ENCODE peak calls at places on chromosomes 4 and X, in seven cellular contexts. Q is progenitor cell of endocrine pancreas, W is MCF 10A, A is T-helper 17 cell, H is upper lobe of left lung, K is amniotic stem cell, P is NCI-H345. O is an unnamed sample.

GRCh38 chr4:120667102-120667501 is 255.4 kb downstream of the PRDM5 start:
- DNase-seq in Q (no peak), W (no peak), A (no peak), H (no peak), K (no peak), P (no peak), O (no peak)

GRCh38 chr4:19883841-19884240 is 367.9 kb upstream of the SLIT2 start:
- DNase-seq in Q (no peak), W (peak), A (no peak), H (no peak), K (no peak), P (no peak), O (no peak)

GRCh38 chr4:91914176-91914804 is 389.5 kb upstream of the GRID2 start:
- DNase-seq in Q (no peak), W (peak), A (no peak), H (no peak), K (no peak), P (no peak), O (no peak)

GRCh38 chr4:3371038-3371437 is 70.7 kb upstream of the HGFAC start:
- DNase-seq in Q (no peak), W (no peak), A (no peak), H (no peak), K (no peak), P (no peak), O (no peak)

GRCh38 chrX:19799319-19800182 is 87.8 kb downstream of the SH3KBP1 start:
- DNase-seq in Q (no peak), W (no peak), A (no peak), H (no peak), K (no peak), P (no peak), O (peak)

GRCh38 chr4:94722748-94723147 is 35.0 kb upstream of the BMPR1B start:
- DNase-seq in Q (no peak), W (no peak), A (no peak), H (no peak), K (no peak), P (no peak), O (no peak)

GRCh38 chr4:33924239-33924638 is 2320.1 kb downstream of the ARAP2 start:
- DNase-seq in Q (no peak), W (peak), A (no peak), H (peak), K (peak), P (no peak), O (no peak)

GRCh38 chr4:183284965-183285364 is 35.1 kb downstream of the CLDN22 start:
- DNase-seq in Q (no peak), W (no peak), A (no peak), H (no peak), K (no peak), P (no peak), O (no peak)

GRCh38 chr4:151801547-151802516 is 41.0 kb upstream of the GATB start:
- DNase-seq in Q (no peak), W (peak), A (peak), H (peak), K (no peak), P (peak), O (no peak)

GRCh38 chrX:154002215-154002719 is 17.4 kb downstream of the IRAK1 start:
- DNase-seq in Q (no peak), W (peak), A (no peak), H (peak), K (no peak), P (peak), O (peak)

GRCh38 chr4:143232277-143232676 is 47.6 kb downstream of the USP38 start:
- DNase-seq in Q (no peak), W (no peak), A (no peak), H (no peak), K (no peak), P (no peak), O (no peak)

GRCh38 chr4:158656439-158656838 is 15.2 kb downstream of the C4orf46 start:
- DNase-seq in Q (no peak), W (no peak), A (no peak), H (no peak), K (no peak), P (no peak), O (no peak)

GRCh38 chr4:184163813-184164212 is 53.9 kb downstream of the ENPP6 start:
- DNase-seq in Q (peak), W (peak), A (no peak), H (peak), K (no peak), P (peak), O (no peak)

GRCh38 chrX:30800901-30801300 is 88.2 kb downstream of the TAB3 start:
- DNase-seq in Q (no peak), W (no peak), A (no peak), H (no peak), K (no peak), P (no peak), O (no peak)

GRCh38 chr4:48175806-48176205 is 41.8 kb upstream of the TXK start:
- DNase-seq in Q (no peak), W (peak), A (no peak), H (no peak), K (no peak), P (no peak), O (no peak)

GRCh38 chr4:168844261-168845039 is 165.6 kb downstream of the CBR4 start:
- DNase-seq in Q (no peak), W (no peak), A (no peak), H (no peak), K (no peak), P (no peak), O (no peak)

GRCh38 chr4:337932-338758 is 531 bp downstream of the ZNF141 start:
- DNase-seq in Q (peak), W (peak), A (peak), H (peak), K (no peak), P (peak), O (no peak)

GRCh38 chrX:41781500-41781899 is 57.5 kb downstream of the GPR82 start:
- DNase-seq in Q (no peak), W (peak), A (no peak), H (no peak), K (no peak), P (peak), O (peak)

GRCh38 chr4:3868146-3868840 is 102.1 kb downstream of the ADRA2C start:
- DNase-seq in Q (no peak), W (no peak), A (no peak), H (no peak), K (no peak), P (no peak), O (no peak)

GRCh38 chrX:122512561-122513072 is 671.5 kb upstream of the GRIA3 start:
- DNase-seq in Q (no peak), W (no peak), A (no peak), H (no peak), K (no peak), P (no peak), O (no peak)

GRCh38 chr4:77169496-77169895 is 12.5 kb downstream of the CCNG2 start:
- DNase-seq in Q (no peak), W (no peak), A (no peak), H (no peak), K (no peak), P (no peak), O (no peak)

GRCh38 chr4:40506066-40506465 is 123.6 kb downstream of the RBM47 start:
- DNase-seq in Q (no peak), W (peak), A (no peak), H (no peak), K (no peak), P (no peak), O (no peak)

GRCh38 chrX:74536142-74537010 is 78.0 kb downstream of the RLIM start:
- DNase-seq in Q (peak), W (peak), A (peak), H (peak), K (peak), P (peak), O (peak)

GRCh38 chr4:85113706-85114105 is 147.2 kb upstream of the WDFY3 start:
- DNase-seq in Q (no peak), W (no peak), A (no peak), H (no peak), K (no peak), P (no peak), O (no peak)

O was measured in NCI-H774.